ENCODE peak calls at places on chromosomes 1 and 21, in eight cellular contexts. U is HCT116, C is NCI-H1694 treated with DMSO at 0.1 percent for 48 hours, R is EL, Q is GM23248, E is activated gamma-delta T cell, Z is mesothelial cell of epicardium, Y is dermis microvascular lymphatic vessel endothelial cell. F is an unnamed sample.
A peak's percentile ranks its signal among the peaks of the same experiment; 100 is the strongest.

GRCh38 chr1:19786988-19787423 is 12.7 kb downstream of the TMCO4 start:
- DNase-seq in U (no peak), C (no peak), R (no peak), Q (no peak), E (no peak), Z (no peak), Y (no peak), F (no peak)

GRCh38 chr1:165408518-165408917 is 36.4 kb downstream of the RXRG start:
- DNase-seq in U (peak; percentile 45), C (peak; percentile 58), R (peak; percentile 40), Q (peak; percentile 60), E (no peak), Z (no peak), Y (peak; percentile 33), F (no peak)

GRCh38 chr1:15627343-15627988 is 10.2 kb downstream of the DDI2 start:
- DNase-seq in U (no peak), C (no peak), R (no peak), Q (peak; percentile 42), E (no peak), Z (no peak), Y (peak; percentile 8), F (no peak)

GRCh38 chr1:210250998-210251679 is 18.5 kb downstream of the SERTAD4 start:
- DNase-seq in U (peak; percentile 15), C (peak; percentile 78), R (peak; percentile 58), Q (peak; percentile 64), E (no peak), Z (no peak), Y (peak; percentile 53), F (peak; percentile 68)

GRCh38 chr1:227949954-227950734 is 2.4 kb upstream of the WNT9A start:
- DNase-seq in U (no peak), C (no peak), R (no peak), Q (no peak), E (no peak), Z (no peak), Y (no peak), F (no peak)

GRCh38 chr1:44012411-44012810 is 18.9 kb downstream of the SLC6A9 start:
- DNase-seq in U (no peak), C (no peak), R (no peak), Q (no peak), E (no peak), Z (no peak), Y (peak; percentile 23), F (no peak)

GRCh38 chr21:44681861-44682579 is at the start of gene KRTAP12-1:
- DNase-seq in U (no peak), C (peak; percentile 78), R (no peak), Q (no peak), E (no peak), Z (no peak), Y (no peak), F (no peak)

GRCh38 chr1:205832326-205832751 is 17.6 kb downstream of the PM20D1 start:
- DNase-seq in U (no peak), C (no peak), R (no peak), Q (no peak), E (no peak), Z (no peak), Y (peak; percentile 53), F (no peak)

GRCh38 chr1:248417854-248418253 is 15.0 kb downstream of the OR2T1 start:
- DNase-seq in U (no peak), C (no peak), R (no peak), Q (no peak), E (no peak), Z (no peak), Y (no peak), F (no peak)

GRCh38 chr1:13860023-13860422 is 160.0 kb downstream of the PRDM2 start:
- DNase-seq in U (no peak), C (no peak), R (no peak), Q (no peak), E (no peak), Z (no peak), Y (no peak), F (no peak)

GRCh38 chr1:24136956-24137539 is 5.9 kb downstream of the IL22RA1 start:
- DNase-seq in U (no peak), C (no peak), R (no peak), Q (no peak), E (no peak), Z (no peak), Y (no peak), F (no peak)

GRCh38 chr1:5975133-5975880 is 16.9 kb downstream of the NPHP4 start:
- DNase-seq in U (no peak), C (peak; percentile 52), R (peak; percentile 40), Q (peak; percentile 75), E (no peak), Z (peak; percentile 19), Y (peak; percentile 66), F (no peak)